ENCODE peak calls at places on chromosome 5, in five cellular contexts. G is fibroblast of lung, Y is GM23248, B is keratinocyte, T is colonic mucosa. N is an unnamed sample.
A peak's percentile ranks its signal among the peaks of the same experiment; 100 is the strongest.

GRCh38 chr5:175321927-175322532 is 122.0 kb downstream of the DRD1 start:
- DNase-seq in Y (peak; percentile 40), B (no peak), G (peak; percentile 45), T (peak; percentile 18), N (peak; percentile 11)

GRCh38 chr5:180494510-180495181 is 467 bp downstream of the CNOT6 start:
- DNase-seq in T (peak; percentile 46), Y (peak; percentile 75), G (peak; percentile 18), B (no peak), N (peak; percentile 76)

GRCh38 chr5:16160706-16161105 is 18.9 kb downstream of the MARCHF11 start:
- DNase-seq in T (peak; percentile 39), Y (peak; percentile 84), G (peak; percentile 52), B (peak; percentile 17), N (peak; percentile 72)

GRCh38 chr5:37494756-37495155 is 115.6 kb downstream of the WDR70 start:
- DNase-seq in B (no peak), G (peak; percentile 6), T (no peak), Y (peak; percentile 50), N (peak; percentile 7)

GRCh38 chr5:82225525-82226172 is 52.5 kb downstream of the RPS23 start:
- DNase-seq in Y (peak; percentile 61), T (peak; percentile 73), G (peak; percentile 40), B (peak; percentile 28), N (peak; percentile 83)

GRCh38 chr5:169350759-169351240 is 49.9 kb upstream of the SLIT3 start:
- DNase-seq in G (peak; percentile 99), B (peak; percentile 96), T (peak; percentile 22), Y (peak; percentile 100), N (peak; percentile 99)

GRCh38 chr5:121366515-121366914 is 485.2 kb upstream of the FTMT start:
- DNase-seq in T (no peak), Y (peak; percentile 63), B (no peak), G (peak; percentile 62), N (peak; percentile 81)

GRCh38 chr5:180140627-180141006 is 68.4 kb downstream of the RASGEF1C start:
- DNase-seq in G (no peak), T (peak; percentile 12), Y (no peak), B (no peak), N (no peak)

GRCh38 chr5:176157656-176158055 is 80.6 kb upstream of the SIMC1 start:
- DNase-seq in B (peak; percentile 38), T (no peak), G (peak; percentile 86), Y (peak; percentile 86), N (no peak)

GRCh38 chr5:174840435-174840834 is 116.1 kb downstream of the MSX2 start:
- DNase-seq in B (no peak), G (no peak), T (no peak), Y (no peak), N (no peak)

GRCh38 chr5:83965431-83965830 is 244.8 kb upstream of the HAPLN1 start:
- DNase-seq in Y (no peak), G (no peak), T (no peak), B (no peak), N (no peak)

GRCh38 chr5:131275996-131276535 is 12.2 kb downstream of the CDC42SE2 start:
- DNase-seq in G (no peak), B (no peak), Y (no peak), T (no peak), N (no peak)

GRCh38 chr5:136174021-136174659 is 18.8 kb downstream of the SMIM32 start:
- DNase-seq in G (peak; percentile 62), B (no peak), T (no peak), Y (peak; percentile 78), N (peak; percentile 66)

GRCh38 chr5:109874108-109874507 is 184.4 kb downstream of the MAN2A1 start:
- DNase-seq in Y (no peak), B (no peak), T (no peak), G (no peak), N (no peak)

GRCh38 chr5:175621971-175622370 is 35.9 kb upstream of the HRH2 start:
- DNase-seq in T (no peak), G (no peak), B (no peak), Y (no peak), N (no peak)

GRCh38 chr5:176530983-176531901 is 6.0 kb downstream of the RNF44 start:
- DNase-seq in Y (peak; percentile 46), B (no peak), T (no peak), G (peak; percentile 55), N (no peak)

GRCh38 chr5:1510151-1510561 is 13.6 kb downstream of the LPCAT1 start:
- DNase-seq in G (no peak), Y (no peak), B (no peak), T (no peak), N (no peak)

GRCh38 chr5:145130996-145131395 is 704.1 kb downstream of the PRELID2 start:
- DNase-seq in B (no peak), Y (peak; percentile 4), G (no peak), T (no peak), N (no peak)

GRCh38 chr5:137054335-137054734 is 444.8 kb downstream of the SPOCK1 start:
- DNase-seq in T (no peak), G (no peak), B (no peak), Y (no peak), N (no peak)

GRCh38 chr5:116645627-116646026 is 71.0 kb upstream of the SEMA6A start:
- DNase-seq in G (no peak), Y (no peak), B (no peak), T (no peak), N (no peak)

GRCh38 chr5:162128117-162128516 is 60.5 kb downstream of the GABRG2 start:
- DNase-seq in Y (no peak), G (no peak), T (no peak), B (no peak), N (no peak)

GRCh38 chr5:41787257-41787656 is 83.0 kb downstream of the OXCT1 start:
- DNase-seq in B (no peak), Y (peak; percentile 7), G (no peak), T (no peak), N (peak; percentile 55)

GRCh38 chr5:3287516-3287915 is 308.1 kb upstream of the IRX1 start:
- DNase-seq in G (no peak), B (no peak), Y (no peak), T (no peak), N (no peak)

GRCh38 chr5:52837068-52837467 is 49.4 kb downstream of the ITGA1 start:
- DNase-seq in Y (peak; percentile 19), T (no peak), B (no peak), G (peak; percentile 75), N (peak; percentile 40)

GRCh38 chr5:56637321-56637920 is 177.9 kb upstream of the MAP3K1 start:
- DNase-seq in T (no peak), Y (no peak), B (no peak), G (peak; percentile 75), N (peak; percentile 25)

GRCh38 chr5:133421394-133421793 is 190.9 kb downstream of the FSTL4 start:
- DNase-seq in T (no peak), G (peak; percentile 17), Y (peak; percentile 43), B (no peak), N (no peak)

GRCh38 chr5:757931-758697 is 26.4 kb downstream of the ZDHHC11B start:
- DNase-seq in B (no peak), Y (no peak), T (peak; percentile 44), G (no peak), N (no peak)

GRCh38 chr5:159324097-159324760 is 6.1 kb downstream of the IL12B start:
- DNase-seq in T (no peak), Y (peak; percentile 88), B (no peak), G (peak; percentile 95), N (peak; percentile 83)

GRCh38 chr5:134490925-134491271 is 34.6 kb upstream of the JADE2 start:
- DNase-seq in Y (no peak), G (no peak), B (no peak), T (no peak), N (no peak)

GRCh38 chr5:72301557-72301956 is 18.5 kb downstream of the MRPS27 start:
- DNase-seq in B (no peak), T (no peak), G (no peak), Y (no peak), N (no peak)

GRCh38 chr5:124261133-124261532 is 485.3 kb downstream of the ZNF608 start:
- DNase-seq in Y (no peak), T (no peak), G (no peak), B (no peak), N (no peak)

GRCh38 chr5:100827481-100827889 is 75.6 kb downstream of the ST8SIA4 start:
- DNase-seq in Y (peak; percentile 16), T (peak; percentile 42), B (no peak), G (peak; percentile 2), N (no peak)

GRCh38 chr5:114412509-114413171 is 50.8 kb downstream of the KCNN2 start:
- DNase-seq in B (peak; percentile 7), Y (peak; percentile 60), G (peak; percentile 83), T (no peak), N (peak; percentile 81)

DNA sequence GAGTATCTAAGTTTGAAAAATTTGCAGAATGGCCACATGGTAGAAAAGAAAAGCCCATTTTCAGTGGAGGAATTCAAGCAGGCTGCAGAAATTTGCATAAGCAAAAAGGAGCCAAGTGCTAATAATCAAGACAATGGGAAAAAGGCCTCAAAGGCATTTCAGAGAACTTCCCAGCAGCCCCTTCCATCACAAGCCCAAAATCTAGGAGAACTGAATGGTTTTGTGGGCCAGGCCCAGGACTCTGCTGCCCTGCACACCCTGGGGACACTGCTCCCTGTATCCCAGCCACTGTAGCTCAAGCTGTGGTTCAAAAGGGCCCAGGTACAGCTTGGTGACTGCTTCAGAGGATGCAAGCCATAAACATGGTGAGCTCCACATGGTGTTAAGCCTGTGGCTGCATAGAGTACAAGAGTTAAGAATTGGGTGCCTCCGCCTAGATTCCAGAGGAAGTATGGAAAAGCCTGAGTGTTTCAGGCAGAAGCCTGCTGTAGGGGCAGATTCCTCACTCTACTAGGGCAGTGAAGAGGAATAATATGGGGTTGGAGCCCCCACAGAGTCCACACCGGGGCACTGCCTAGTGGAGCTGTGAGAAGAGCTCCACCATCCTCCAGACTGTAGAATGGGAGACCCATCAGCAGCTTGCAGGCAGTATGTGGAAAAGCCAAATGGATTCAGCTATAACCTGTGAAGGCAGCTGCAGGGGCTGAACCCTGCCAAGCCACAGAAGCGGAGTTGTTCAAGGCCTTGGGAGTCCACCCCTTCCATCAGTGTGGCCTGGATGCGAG is 720.7 kb upstream of the CTNND2 start:
- DNase-seq in T (no peak), Y (no peak), B (no peak), G (no peak), N (no peak)
- H3K9ac ChIP-seq in T (no peak overlapping the region), Y (no peak overlapping the region), B (no peak overlapping the region), G (no peak overlapping the region), N (no peak overlapping the region)

GRCh38 chr5:73448072-73448432 is 525 bp downstream of the FOXD1 start:
- DNase-seq in G (no peak), Y (no peak), T (no peak), B (no peak), N (peak; percentile 68)

GRCh38 chr5:73446631-73447233 is 1.8 kb downstream of the FOXD1 start:
- DNase-seq in B (no peak), G (no peak), Y (peak; percentile 48), T (no peak), N (peak; percentile 62)

GRCh38 chr5:73447234-73448071 is 1.1 kb downstream of the FOXD1 start:
- DNase-seq in B (no peak), G (peak; percentile 75), T (peak; percentile 38), Y (peak; percentile 88), N (peak; percentile 70)

GRCh38 chr5:73450041-73450598 is 1.5 kb upstream of the FOXD1 start:
- DNase-seq in Y (peak; percentile 1), B (no peak), G (no peak), T (no peak), N (no peak)

GRCh38 chr5:73448451-73449136 is at the start of gene FOXD1:
- DNase-seq in G (peak; percentile 98), B (peak; percentile 52), Y (peak; percentile 99), T (peak; percentile 79), N (peak; percentile 98)
- H3K9ac ChIP-seq in G (peak within 1 kb of the TSS; percentile 77), B (peak within 1 kb of the TSS; percentile 75), Y (peak within 1 kb of the TSS; percentile 94), T (no peak within 1 kb of the TSS), N (peak within 1 kb of the TSS; percentile 70)

GRCh38 chr5:14440598-14441401 is 140.8 kb upstream of the OTULINL start:
- DNase-seq in T (peak; percentile 33), Y (peak; percentile 95), G (peak; percentile 96), B (no peak), N (peak; percentile 97)
- H3K9ac ChIP-seq in T (no peak overlapping the region), Y (peak overlapping the region; percentile 86), G (peak overlapping the region; percentile 72), B (no peak overlapping the region), N (peak overlapping the region; percentile 86)

GRCh38 chr5:149421834-149422233 is 42.7 kb upstream of the IL17B start:
- DNase-seq in T (no peak), G (no peak), Y (peak; percentile 78), B (no peak), N (peak; percentile 63)
- H3K9ac ChIP-seq in T (no peak overlapping the region), G (no peak overlapping the region), Y (no peak overlapping the region), B (no peak overlapping the region), N (no peak overlapping the region)